ENCODE peak calls at places on chromosomes 12 and 14, in eight cellular contexts. One of them, this sample, is unnamed.

GRCh38 chr12:18752280-18752920 is 14.5 kb downstream of the CAPZA3 start:
- DNase-seq in NCI-H1694 treated with DMSO at 0.1 percent for 48 hours: no peak
- DNase-seq in GM10248: no peak
- DNase-seq in hypothalamus: no peak
- DNase-seq in caudate nucleus: no peak
- DNase-seq in NCI-H460: peak
- DNase-seq in neuronal stem cell: no peak
- DNase-seq in C1 segment of cervical spinal cord: no peak
- DNase-seq in this sample: no peak

GRCh38 chr12:86663173-86663572 is 407.0 kb upstream of the MGAT4C start:
- DNase-seq in C1 segment of cervical spinal cord: no peak
- DNase-seq in NCI-H460: no peak
- DNase-seq in NCI-H1694 treated with DMSO at 0.1 percent for 48 hours: no peak
- DNase-seq in neuronal stem cell: no peak
- DNase-seq in caudate nucleus: no peak
- DNase-seq in GM10248: no peak
- DNase-seq in hypothalamus: no peak
- DNase-seq in this sample: no peak

GRCh38 chr12:68286396-68286795 is 33.0 kb upstream of the IL22 start:
- DNase-seq in hypothalamus: no peak
- DNase-seq in NCI-H1694 treated with DMSO at 0.1 percent for 48 hours: no peak
- DNase-seq in NCI-H460: no peak
- DNase-seq in C1 segment of cervical spinal cord: no peak
- DNase-seq in GM10248: no peak
- DNase-seq in caudate nucleus: no peak
- DNase-seq in neuronal stem cell: no peak
- DNase-seq in this sample: no peak

GRCh38 chr14:30681752-30682355 is 59.7 kb downstream of the SCFD1 start:
- DNase-seq in GM10248: no peak
- DNase-seq in NCI-H1694 treated with DMSO at 0.1 percent for 48 hours: peak
- DNase-seq in NCI-H460: no peak
- DNase-seq in hypothalamus: no peak
- DNase-seq in neuronal stem cell: no peak
- DNase-seq in caudate nucleus: no peak
- DNase-seq in C1 segment of cervical spinal cord: no peak
- DNase-seq in this sample: no peak

GRCh38 chr12:119802472-119802871 is 74.6 kb downstream of the CIT start:
- DNase-seq in NCI-H460: no peak
- DNase-seq in C1 segment of cervical spinal cord: no peak
- DNase-seq in hypothalamus: peak
- DNase-seq in neuronal stem cell: no peak
- DNase-seq in caudate nucleus: no peak
- DNase-seq in NCI-H1694 treated with DMSO at 0.1 percent for 48 hours: no peak
- DNase-seq in GM10248: no peak
- DNase-seq in this sample: no peak

GRCh38 chr12:119931402-119931801 is 54.3 kb upstream of the CIT start:
- DNase-seq in C1 segment of cervical spinal cord: no peak
- DNase-seq in NCI-H1694 treated with DMSO at 0.1 percent for 48 hours: no peak
- DNase-seq in hypothalamus: no peak
- DNase-seq in NCI-H460: no peak
- DNase-seq in neuronal stem cell: no peak
- DNase-seq in caudate nucleus: no peak
- DNase-seq in GM10248: no peak
- DNase-seq in this sample: no peak

GRCh38 chr14:24483604-24484252 is 24.3 kb downstream of the CMA1 start:
- DNase-seq in GM10248: no peak
- DNase-seq in NCI-H460: no peak
- DNase-seq in neuronal stem cell: no peak
- DNase-seq in NCI-H1694 treated with DMSO at 0.1 percent for 48 hours: no peak
- DNase-seq in C1 segment of cervical spinal cord: no peak
- DNase-seq in hypothalamus: no peak
- DNase-seq in caudate nucleus: no peak
- DNase-seq in this sample: no peak

GRCh38 chr14:30445394-30445793 is 113.6 kb upstream of the G2E3 start:
- DNase-seq in caudate nucleus: no peak
- DNase-seq in C1 segment of cervical spinal cord: no peak
- DNase-seq in NCI-H1694 treated with DMSO at 0.1 percent for 48 hours: no peak
- DNase-seq in NCI-H460: no peak
- DNase-seq in hypothalamus: no peak
- DNase-seq in neuronal stem cell: peak
- DNase-seq in GM10248: no peak
- DNase-seq in this sample: no peak

GRCh38 chr12:116076399-116076798 is 201.1 kb downstream of the MED13L start:
- DNase-seq in hypothalamus: no peak
- DNase-seq in C1 segment of cervical spinal cord: no peak
- DNase-seq in caudate nucleus: no peak
- DNase-seq in NCI-H1694 treated with DMSO at 0.1 percent for 48 hours: no peak
- DNase-seq in NCI-H460: no peak
- DNase-seq in GM10248: no peak
- DNase-seq in neuronal stem cell: no peak
- DNase-seq in this sample: no peak

GRCh38 chr14:53020193-53020932 is 69.5 kb upstream of the FERMT2 start:
- DNase-seq in GM10248: no peak
- DNase-seq in C1 segment of cervical spinal cord: no peak
- DNase-seq in NCI-H1694 treated with DMSO at 0.1 percent for 48 hours: no peak
- DNase-seq in neuronal stem cell: no peak
- DNase-seq in NCI-H460: no peak
- DNase-seq in caudate nucleus: no peak
- DNase-seq in hypothalamus: no peak
- DNase-seq in this sample: no peak

GRCh38 chr14:81033841-81034240 is 78.4 kb downstream of the TSHR start:
- DNase-seq in caudate nucleus: no peak
- DNase-seq in C1 segment of cervical spinal cord: no peak
- DNase-seq in NCI-H1694 treated with DMSO at 0.1 percent for 48 hours: no peak
- DNase-seq in neuronal stem cell: no peak
- DNase-seq in hypothalamus: no peak
- DNase-seq in NCI-H460: no peak
- DNase-seq in GM10248: no peak
- DNase-seq in this sample: no peak

GRCh38 chr12:56129210-56129691 is 1.2 kb downstream of the ESYT1 start:
- DNase-seq in caudate nucleus: no peak
- DNase-seq in hypothalamus: peak
- DNase-seq in C1 segment of cervical spinal cord: no peak
- DNase-seq in GM10248: peak
- DNase-seq in neuronal stem cell: no peak
- DNase-seq in NCI-H1694 treated with DMSO at 0.1 percent for 48 hours: no peak
- DNase-seq in NCI-H460: no peak
- DNase-seq in this sample: no peak

GRCh38 chr14:55285048-55285652 is 13.9 kb downstream of the FBXO34 start:
- DNase-seq in caudate nucleus: no peak
- DNase-seq in C1 segment of cervical spinal cord: no peak
- DNase-seq in neuronal stem cell: no peak
- DNase-seq in hypothalamus: no peak
- DNase-seq in GM10248: no peak
- DNase-seq in NCI-H1694 treated with DMSO at 0.1 percent for 48 hours: no peak
- DNase-seq in NCI-H460: no peak
- DNase-seq in this sample: no peak

GRCh38 chr12:108854055-108854452 is 3.3 kb downstream of the SSH1 start:
- DNase-seq in caudate nucleus: no peak
- DNase-seq in GM10248: no peak
- DNase-seq in NCI-H1694 treated with DMSO at 0.1 percent for 48 hours: no peak
- DNase-seq in C1 segment of cervical spinal cord: no peak
- DNase-seq in neuronal stem cell: no peak
- DNase-seq in hypothalamus: no peak
- DNase-seq in NCI-H460: peak
- DNase-seq in this sample: no peak

GRCh38 chr14:89848165-89848564 is 106.4 kb downstream of the EFCAB11 start:
- DNase-seq in NCI-H460: no peak
- DNase-seq in caudate nucleus: no peak
- DNase-seq in NCI-H1694 treated with DMSO at 0.1 percent for 48 hours: peak
- DNase-seq in GM10248: no peak
- DNase-seq in neuronal stem cell: no peak
- DNase-seq in hypothalamus: no peak
- DNase-seq in C1 segment of cervical spinal cord: no peak
- DNase-seq in this sample: peak

GRCh38 chr12:52082026-52082667 is 2.6 kb downstream of the SMIM41 start:
- DNase-seq in neuronal stem cell: no peak
- DNase-seq in NCI-H460: no peak
- DNase-seq in GM10248: no peak
- DNase-seq in NCI-H1694 treated with DMSO at 0.1 percent for 48 hours: no peak
- DNase-seq in C1 segment of cervical spinal cord: no peak
- DNase-seq in caudate nucleus: no peak
- DNase-seq in hypothalamus: no peak
- DNase-seq in this sample: peak

GRCh38 chr12:124463341-124463861 is 104.0 kb downstream of the NCOR2 start:
- DNase-seq in GM10248: no peak
- DNase-seq in NCI-H460: no peak
- DNase-seq in neuronal stem cell: peak
- DNase-seq in hypothalamus: peak
- DNase-seq in C1 segment of cervical spinal cord: no peak
- DNase-seq in caudate nucleus: no peak
- DNase-seq in NCI-H1694 treated with DMSO at 0.1 percent for 48 hours: peak
- DNase-seq in this sample: no peak

GRCh38 chr14:75531256-75531655 is 9.0 kb downstream of the BATF start:
- DNase-seq in NCI-H1694 treated with DMSO at 0.1 percent for 48 hours: no peak
- DNase-seq in GM10248: no peak
- DNase-seq in NCI-H460: no peak
- DNase-seq in caudate nucleus: no peak
- DNase-seq in C1 segment of cervical spinal cord: no peak
- DNase-seq in neuronal stem cell: no peak
- DNase-seq in hypothalamus: no peak
- DNase-seq in this sample: no peak

GRCh38 chr14:26636571-26636970 is 38.7 kb upstream of the NOVA1 start:
- DNase-seq in NCI-H1694 treated with DMSO at 0.1 percent for 48 hours: no peak
- DNase-seq in neuronal stem cell: no peak
- DNase-seq in GM10248: no peak
- DNase-seq in C1 segment of cervical spinal cord: no peak
- DNase-seq in NCI-H460: no peak
- DNase-seq in caudate nucleus: no peak
- DNase-seq in hypothalamus: no peak
- DNase-seq in this sample: no peak

GRCh38 chr12:13379531-13379930 is 183.0 kb downstream of the EMP1 start:
- DNase-seq in hypothalamus: no peak
- DNase-seq in neuronal stem cell: no peak
- DNase-seq in NCI-H1694 treated with DMSO at 0.1 percent for 48 hours: no peak
- DNase-seq in C1 segment of cervical spinal cord: no peak
- DNase-seq in caudate nucleus: no peak
- DNase-seq in NCI-H460: no peak
- DNase-seq in GM10248: no peak
- DNase-seq in this sample: no peak

GRCh38 chr12:51866324-51866723 is 17.8 kb upstream of the FIGNL2 start:
- DNase-seq in NCI-H1694 treated with DMSO at 0.1 percent for 48 hours: no peak
- DNase-seq in neuronal stem cell: no peak
- DNase-seq in hypothalamus: no peak
- DNase-seq in NCI-H460: no peak
- DNase-seq in GM10248: no peak
- DNase-seq in C1 segment of cervical spinal cord: no peak
- DNase-seq in caudate nucleus: no peak
- DNase-seq in this sample: no peak

GRCh38 chr14:105475269-105475915 is 771 bp downstream of the CRIP2 start:
- DNase-seq in neuronal stem cell: no peak
- DNase-seq in C1 segment of cervical spinal cord: no peak
- DNase-seq in NCI-H460: no peak
- DNase-seq in hypothalamus: no peak
- DNase-seq in NCI-H1694 treated with DMSO at 0.1 percent for 48 hours: no peak
- DNase-seq in GM10248: no peak
- DNase-seq in caudate nucleus: no peak
- DNase-seq in this sample: peak

GRCh38 chr12:130571089-130571488 is 145.0 kb downstream of the RIMBP2 start:
- DNase-seq in caudate nucleus: no peak
- DNase-seq in GM10248: no peak
- DNase-seq in NCI-H460: no peak
- DNase-seq in neuronal stem cell: no peak
- DNase-seq in hypothalamus: no peak
- DNase-seq in C1 segment of cervical spinal cord: no peak
- DNase-seq in NCI-H1694 treated with DMSO at 0.1 percent for 48 hours: no peak
- DNase-seq in this sample: no peak

GRCh38 chr14:101961011-101961721 is 3.2 kb upstream of the DYNC1H1 start:
- DNase-seq in C1 segment of cervical spinal cord: peak
- DNase-seq in GM10248: peak
- DNase-seq in caudate nucleus: peak
- DNase-seq in NCI-H460: peak
- DNase-seq in hypothalamus: peak
- DNase-seq in NCI-H1694 treated with DMSO at 0.1 percent for 48 hours: peak
- DNase-seq in neuronal stem cell: peak
- DNase-seq in this sample: peak

GRCh38 chr14:90534091-90534837 is 137.4 kb downstream of the CALM1 start:
- DNase-seq in NCI-H1694 treated with DMSO at 0.1 percent for 48 hours: no peak
- DNase-seq in neuronal stem cell: no peak
- DNase-seq in hypothalamus: no peak
- DNase-seq in caudate nucleus: no peak
- DNase-seq in GM10248: no peak
- DNase-seq in NCI-H460: no peak
- DNase-seq in C1 segment of cervical spinal cord: no peak
- DNase-seq in this sample: no peak

GRCh38 chr12:116299548-116300150 is 22.2 kb upstream of the MED13L start:
- DNase-seq in GM10248: no peak
- DNase-seq in caudate nucleus: no peak
- DNase-seq in NCI-H460: no peak
- DNase-seq in C1 segment of cervical spinal cord: no peak
- DNase-seq in neuronal stem cell: no peak
- DNase-seq in NCI-H1694 treated with DMSO at 0.1 percent for 48 hours: no peak
- DNase-seq in hypothalamus: no peak
- DNase-seq in this sample: no peak

GRCh38 chr14:33948143-33948962 is 2.5 kb downstream of the EGLN3 start:
- DNase-seq in caudate nucleus: no peak
- DNase-seq in C1 segment of cervical spinal cord: no peak
- DNase-seq in neuronal stem cell: no peak
- DNase-seq in hypothalamus: no peak
- DNase-seq in NCI-H1694 treated with DMSO at 0.1 percent for 48 hours: no peak
- DNase-seq in GM10248: no peak
- DNase-seq in NCI-H460: no peak
- DNase-seq in this sample: no peak

GRCh38 chr12:76908303-76909017 is 29.6 kb upstream of the CSRP2 start:
- DNase-seq in hypothalamus: no peak
- DNase-seq in GM10248: no peak
- DNase-seq in caudate nucleus: no peak
- DNase-seq in C1 segment of cervical spinal cord: no peak
- DNase-seq in neuronal stem cell: no peak
- DNase-seq in NCI-H1694 treated with DMSO at 0.1 percent for 48 hours: no peak
- DNase-seq in NCI-H460: no peak
- DNase-seq in this sample: no peak

GRCh38 chr14:56172571-56172971 is 54.4 kb downstream of the PELI2 start:
- DNase-seq in hypothalamus: no peak
- DNase-seq in GM10248: no peak
- DNase-seq in neuronal stem cell: no peak
- DNase-seq in caudate nucleus: no peak
- DNase-seq in NCI-H1694 treated with DMSO at 0.1 percent for 48 hours: no peak
- DNase-seq in C1 segment of cervical spinal cord: no peak
- DNase-seq in NCI-H460: no peak
- DNase-seq in this sample: peak

GRCh38 chr12:115101518-115101917 is 417.5 kb upstream of the TBX3 start:
- DNase-seq in NCI-H460: no peak
- DNase-seq in caudate nucleus: no peak
- DNase-seq in NCI-H1694 treated with DMSO at 0.1 percent for 48 hours: no peak
- DNase-seq in GM10248: no peak
- DNase-seq in neuronal stem cell: no peak
- DNase-seq in C1 segment of cervical spinal cord: no peak
- DNase-seq in hypothalamus: no peak
- DNase-seq in this sample: no peak

GRCh38 chr12:22499445-22499844 is 44.9 kb downstream of the C2CD5 start:
- DNase-seq in GM10248: no peak
- DNase-seq in hypothalamus: no peak
- DNase-seq in C1 segment of cervical spinal cord: no peak
- DNase-seq in NCI-H460: no peak
- DNase-seq in neuronal stem cell: no peak
- DNase-seq in caudate nucleus: no peak
- DNase-seq in NCI-H1694 treated with DMSO at 0.1 percent for 48 hours: no peak
- DNase-seq in this sample: no peak

GRCh38 chr14:101408077-101408831 is 153.0 kb upstream of the DIO3 start:
- DNase-seq in C1 segment of cervical spinal cord: no peak
- DNase-seq in hypothalamus: no peak
- DNase-seq in NCI-H460: no peak
- DNase-seq in NCI-H1694 treated with DMSO at 0.1 percent for 48 hours: no peak
- DNase-seq in caudate nucleus: no peak
- DNase-seq in GM10248: no peak
- DNase-seq in neuronal stem cell: no peak
- DNase-seq in this sample: no peak